ENCODE peak calls at places on chromosomes 12 and 14, in eight cellular contexts. P is NT2/D1, L is keratinocyte, H is neuronal stem cell, K is neural progenitor cell, E is fibroblast of lung, D is SK-N-SH, Q is HCT116. F is an unnamed sample.

GRCh38 chr14:77039285-77040058 is 11.0 kb upstream of the IRF2BPL start:
- DNase-seq in P (no peak), L (no peak), H (no peak), K (no peak), E (peak), D (no peak), Q (no peak), F (no peak)

GRCh38 chr12:106290666-106291065 is 11.9 kb upstream of the TCP11L2 start:
- DNase-seq in P (no peak), L (no peak), H (no peak), K (no peak), E (no peak), D (no peak), Q (no peak), F (no peak)

GRCh38 chr12:38662851-38663250 is 242.5 kb downstream of the CPNE8 start:
- DNase-seq in P (no peak), L (no peak), H (no peak), K (no peak), E (peak), D (no peak), Q (no peak), F (no peak)

GRCh38 chr14:65010211-65010931 is 23.7 kb downstream of the FNTB start:
- DNase-seq in P (no peak), L (no peak), H (no peak), K (no peak), E (no peak), D (no peak), Q (no peak), F (no peak)

GRCh38 chr12:104790296-104791125 is 167.6 kb downstream of the SLC41A2 start:
- DNase-seq in P (no peak), L (no peak), H (peak), K (peak), E (no peak), D (peak), Q (peak), F (peak)

GRCh38 chr12:4031703-4032291 is 158.6 kb upstream of the PARP11 start:
- DNase-seq in P (peak), L (peak), H (no peak), K (no peak), E (peak), D (no peak), Q (no peak), F (peak)

GRCh38 chr12:70724444-70724843 is 87.2 kb upstream of the PTPRB start:
- DNase-seq in P (peak), L (no peak), H (no peak), K (peak), E (peak), D (no peak), Q (peak), F (no peak)

GRCh38 chr14:41699506-41699905 is 92.8 kb downstream of the LRFN5 start:
- DNase-seq in P (no peak), L (no peak), H (no peak), K (no peak), E (no peak), D (no peak), Q (no peak), F (no peak)

GRCh38 chr12:131188131-131189050 is 234.7 kb downstream of the ADGRD1 start:
- DNase-seq in P (no peak), L (no peak), H (no peak), K (no peak), E (no peak), D (no peak), Q (no peak), F (no peak)

GRCh38 chr12:130017571-130018449 is 114.0 kb upstream of the TMEM132D start:
- DNase-seq in P (no peak), L (no peak), H (no peak), K (peak), E (peak), D (peak), Q (no peak), F (peak)

GRCh38 chr14:103624860-103625259 is 4.2 kb upstream of the KLC1 start:
- DNase-seq in P (no peak), L (no peak), H (no peak), K (peak), E (peak), D (peak), Q (peak), F (peak)

GRCh38 chr14:94640721-94641631 is 28.8 kb downstream of the SERPINA3 start:
- DNase-seq in P (no peak), L (no peak), H (no peak), K (no peak), E (no peak), D (no peak), Q (peak), F (no peak)

GRCh38 chr12:66074561-66074960 is 56.0 kb downstream of the LLPH start:
- DNase-seq in P (no peak), L (no peak), H (no peak), K (no peak), E (peak), D (no peak), Q (no peak), F (no peak)

GRCh38 chr12:88501976-88502938 is 78.0 kb downstream of the KITLG start:
- DNase-seq in P (no peak), L (peak), H (no peak), K (no peak), E (peak), D (no peak), Q (no peak), F (no peak)

GRCh38 chr12:40614923-40615322 is 77.3 kb upstream of the CNTN1 start:
- DNase-seq in P (no peak), L (no peak), H (no peak), K (no peak), E (no peak), D (no peak), Q (no peak), F (no peak)

GRCh38 chr12:119700078-119700477 is 32.1 kb downstream of the PRKAB1 start:
- DNase-seq in P (no peak), L (no peak), H (no peak), K (no peak), E (no peak), D (no peak), Q (no peak), F (no peak)

GRCh38 chr14:68139466-68140110 is 320.0 kb downstream of the RAD51B start:
- DNase-seq in P (no peak), L (no peak), H (no peak), K (no peak), E (no peak), D (no peak), Q (no peak), F (no peak)

GRCh38 chr12:24750263-24750662 is 198.6 kb downstream of the BCAT1 start:
- DNase-seq in P (no peak), L (no peak), H (peak), K (peak), E (peak), D (no peak), Q (no peak), F (no peak)

GRCh38 chr14:91058017-91058675 is 2.3 kb downstream of the RPS6KA5 start:
- DNase-seq in P (no peak), L (no peak), H (no peak), K (no peak), E (peak), D (no peak), Q (no peak), F (no peak)

DNA sequence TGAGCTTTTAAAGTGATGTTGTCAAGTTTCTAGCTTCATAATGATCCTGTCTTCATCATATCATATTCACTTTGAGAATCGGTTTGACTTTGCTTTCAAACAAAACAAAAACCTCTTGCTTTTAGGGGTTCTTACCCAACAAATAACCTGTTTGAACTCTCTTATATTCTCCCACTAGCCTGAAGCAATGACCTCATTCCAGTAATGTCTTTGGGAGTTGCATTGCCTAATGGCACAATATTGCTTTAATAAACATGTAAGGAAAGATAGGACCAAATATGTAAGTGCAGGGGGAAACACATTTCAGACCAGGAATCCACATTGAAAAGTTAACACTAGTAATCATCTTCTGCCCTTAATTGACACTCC is 27.6 kb downstream of the WBP11 start:
- DNase-seq in P (no peak), L (no peak), H (no peak), K (no peak), E (peak), D (no peak), Q (no peak), F (no peak)
- H3K9ac ChIP-seq in P (peak), L (peak), H (no peak), K (no peak), E (peak), D (peak), Q (peak), F (no peak)

GRCh38 chr12:42557586-42558172 is 31.9 kb downstream of the PRICKLE1 start:
- DNase-seq in P (no peak), L (no peak), H (no peak), K (no peak), E (no peak), D (peak), Q (no peak), F (no peak)
- H3K9ac ChIP-seq in P (no peak), L (no peak), H (no peak), K (no peak), E (no peak), D (no peak), Q (no peak), F (no peak)

GRCh38 chr12:62817556-62818271 is 117.2 kb downstream of the PPM1H start:
- DNase-seq in P (no peak), L (no peak), H (no peak), K (no peak), E (peak), D (no peak), Q (no peak), F (peak)
- H3K9ac ChIP-seq in P (no peak), L (no peak), H (no peak), K (no peak), E (no peak), D (no peak), Q (no peak), F (no peak)

GRCh38 chr14:36068777-36069534 is 107.6 kb downstream of the PTCSC3 start:
- DNase-seq in P (no peak), L (peak), H (no peak), K (no peak), E (peak), D (no peak), Q (no peak), F (no peak)

GRCh38 chr14:36066636-36067035 is 109.9 kb downstream of the PTCSC3 start:
- DNase-seq in P (no peak), L (peak), H (no peak), K (no peak), E (no peak), D (no peak), Q (no peak), F (no peak)

GRCh38 chr14:36067428-36068187 is 108.9 kb downstream of the PTCSC3 start:
- DNase-seq in P (no peak), L (no peak), H (no peak), K (no peak), E (no peak), D (no peak), Q (no peak), F (no peak)

GRCh38 chr14:36070056-36071043 is 106.2 kb downstream of the PTCSC3 start:
- DNase-seq in P (peak), L (peak), H (peak), K (peak), E (peak), D (peak), Q (peak), F (peak)

GRCh38 chr14:36069535-36069900 is 107.0 kb downstream of the PTCSC3 start:
- DNase-seq in P (peak), L (peak), H (peak), K (peak), E (peak), D (peak), Q (peak), F (peak)
- H3K9ac ChIP-seq in P (no peak), L (peak), H (no peak), K (no peak), E (no peak), D (no peak), Q (no peak), F (no peak)

GRCh38 chr12:48104531-48104930 is 1.3 kb downstream of the SENP1 start:
- DNase-seq in P (no peak), L (no peak), H (no peak), K (no peak), E (no peak), D (no peak), Q (no peak), F (no peak)
- H3K9ac ChIP-seq in P (peak), L (peak), H (no peak), K (peak), E (no peak), D (peak), Q (peak), F (peak)

GRCh38 chr12:121843236-121843982 is 15.2 kb downstream of the HPD start:
- DNase-seq in P (no peak), L (no peak), H (no peak), K (no peak), E (no peak), D (no peak), Q (no peak), F (peak)

GRCh38 chr12:121838096-121838495 is 20.6 kb downstream of the HPD start:
- DNase-seq in P (no peak), L (no peak), H (no peak), K (no peak), E (no peak), D (no peak), Q (no peak), F (peak)

GRCh38 chr12:121839106-121839992 is 19.3 kb downstream of the HPD start:
- DNase-seq in P (peak), L (peak), H (peak), K (peak), E (peak), D (peak), Q (peak), F (peak)

GRCh38 chr12:121839993-121840761 is 18.5 kb downstream of the HPD start:
- DNase-seq in P (no peak), L (no peak), H (no peak), K (no peak), E (no peak), D (no peak), Q (no peak), F (no peak)

DNA sequence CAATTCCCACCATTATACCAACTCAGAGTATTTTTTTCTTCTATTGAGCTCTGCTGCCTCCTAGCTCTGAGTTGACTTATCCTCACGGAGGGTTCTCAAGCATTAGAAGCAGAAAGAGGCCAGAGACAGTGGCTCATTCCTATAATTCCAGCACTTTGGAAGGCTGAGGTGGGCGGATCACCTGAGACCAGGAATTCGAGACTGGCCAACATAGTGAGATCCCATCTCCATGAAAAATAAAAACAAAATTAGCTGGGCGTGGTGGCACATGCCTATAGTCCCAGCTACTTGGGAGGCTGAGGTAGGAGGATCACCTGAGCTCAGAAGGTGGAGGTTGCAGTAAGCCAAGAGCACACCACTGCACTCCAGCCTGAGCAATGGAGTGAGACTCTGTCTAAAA is 21.0 kb downstream of the HPD start:
- DNase-seq in P (no peak), L (no peak), H (no peak), K (no peak), E (no peak), D (no peak), Q (no peak), F (no peak)
- H3K9ac ChIP-seq in P (no peak), L (no peak), H (no peak), K (no peak), E (no peak), D (no peak), Q (no peak), F (no peak)

DNA sequence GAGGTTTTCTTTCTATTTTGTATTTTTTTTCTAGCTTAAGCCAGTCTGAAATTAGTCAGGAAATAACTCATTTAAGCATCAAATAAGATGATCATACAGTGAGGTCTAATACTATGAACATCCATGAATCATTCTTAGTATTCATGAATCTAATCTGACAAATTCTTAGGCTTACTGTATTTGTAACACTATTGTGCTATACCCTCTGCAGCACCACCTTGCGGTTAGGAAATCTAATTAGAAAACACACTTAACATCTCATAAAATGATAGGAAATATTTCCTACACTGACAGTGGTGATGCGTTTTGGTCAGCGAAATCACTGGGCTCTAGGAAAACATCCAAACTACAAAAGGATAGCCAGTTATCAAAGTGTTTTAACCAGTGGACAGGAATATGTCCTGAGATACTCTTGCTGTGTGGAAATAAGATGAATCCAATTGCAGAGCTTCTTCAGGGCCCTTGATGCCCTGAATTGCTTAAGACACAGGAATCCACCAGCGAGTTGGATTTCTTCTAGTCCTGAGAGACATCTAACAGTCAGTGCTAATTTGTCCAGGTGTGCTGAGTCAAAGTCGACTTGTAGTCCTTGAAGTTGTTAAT is 109.3 kb upstream of the MYF6 start:
- DNase-seq in P (no peak), L (peak), H (no peak), K (peak), E (peak), D (no peak), Q (peak), F (peak)
- H3K9ac ChIP-seq in P (no peak), L (no peak), H (no peak), K (no peak), E (no peak), D (peak), Q (no peak), F (no peak)

GRCh38 chr14:35402323-35403084 is 2.0 kb downstream of the NFKBIA start:
- DNase-seq in P (no peak), L (no peak), H (no peak), K (no peak), E (peak), D (no peak), Q (no peak), F (peak)

GRCh38 chr14:35399083-35399807 is 5.3 kb downstream of the NFKBIA start:
- DNase-seq in P (no peak), L (no peak), H (no peak), K (no peak), E (no peak), D (no peak), Q (no peak), F (peak)

GRCh38 chr14:35401422-35401729 is 3.2 kb downstream of the NFKBIA start:
- DNase-seq in P (no peak), L (no peak), H (no peak), K (no peak), E (no peak), D (no peak), Q (no peak), F (no peak)

GRCh38 chr14:35401853-35402252 is 2.7 kb downstream of the NFKBIA start:
- DNase-seq in P (no peak), L (no peak), H (no peak), K (no peak), E (no peak), D (no peak), Q (no peak), F (no peak)

GRCh38 chr14:35400707-35401421 is 3.7 kb downstream of the NFKBIA start:
- DNase-seq in P (no peak), L (no peak), H (no peak), K (no peak), E (no peak), D (no peak), Q (no peak), F (peak)
- H3K9ac ChIP-seq in P (no peak), L (peak), H (no peak), K (no peak), E (no peak), D (no peak), Q (no peak), F (peak)